ENCODE peak calls at places on chromosomes 3 and 15, in six cellular contexts. One of them, this sample, is unnamed.

GRCh38 chr3:69252631-69253030 is 130.2 kb upstream of the LMOD3 start:
- DNase-seq in H9: no peak
- DNase-seq in IMR-90: no peak
- DNase-seq in trophoblast cell: no peak
- DNase-seq in H1: no peak
- DNase-seq in neuronal stem cell: no peak
- DNase-seq in this sample: no peak

GRCh38 chr3:149407898-149408297 is 30.4 kb upstream of the TM4SF1 start:
- DNase-seq in H9: no peak
- DNase-seq in IMR-90: peak; percentile 65
- DNase-seq in trophoblast cell: no peak
- DNase-seq in H1: no peak
- DNase-seq in neuronal stem cell: no peak
- DNase-seq in this sample: peak; percentile 37

GRCh38 chr3:162134571-162134970 is 638.0 kb downstream of the OTOL1 start:
- DNase-seq in H9: no peak
- DNase-seq in IMR-90: no peak
- DNase-seq in trophoblast cell: no peak
- DNase-seq in H1: no peak
- DNase-seq in neuronal stem cell: no peak
- DNase-seq in this sample: no peak

GRCh38 chr3:113898892-113899291 is 48.9 kb upstream of the ZDHHC23 start:
- DNase-seq in H9: no peak
- DNase-seq in IMR-90: peak; percentile 50
- DNase-seq in trophoblast cell: peak; percentile 61
- DNase-seq in H1: no peak
- DNase-seq in neuronal stem cell: no peak
- DNase-seq in this sample: peak; percentile 48

GRCh38 chr3:161348791-161349400 is 22.4 kb downstream of the SPTSSB start:
- DNase-seq in H9: no peak
- DNase-seq in IMR-90: no peak
- DNase-seq in trophoblast cell: no peak
- DNase-seq in H1: no peak
- DNase-seq in neuronal stem cell: no peak
- DNase-seq in this sample: peak; percentile 20

GRCh38 chr3:25508901-25509300 is 80.8 kb downstream of the RARB start:
- DNase-seq in H9: no peak
- DNase-seq in IMR-90: no peak
- DNase-seq in trophoblast cell: peak; percentile 64
- DNase-seq in H1: no peak
- DNase-seq in neuronal stem cell: no peak
- DNase-seq in this sample: peak; percentile 29

GRCh38 chr3:141875893-141876380 is 506 bp upstream of the ATP1B3 start:
- DNase-seq in H9: peak; percentile 60
- DNase-seq in IMR-90: peak; percentile 71
- DNase-seq in trophoblast cell: peak; percentile 71
- DNase-seq in H1: peak; percentile 79
- DNase-seq in neuronal stem cell: peak; percentile 75
- DNase-seq in this sample: peak; percentile 84

GRCh38 chr3:53426918-53427317 is 67.5 kb upstream of the CACNA1D start:
- DNase-seq in H9: no peak
- DNase-seq in IMR-90: no peak
- DNase-seq in trophoblast cell: peak; percentile 7
- DNase-seq in H1: no peak
- DNase-seq in neuronal stem cell: no peak
- DNase-seq in this sample: no peak

GRCh38 chr3:140898340-140899180 is 43.1 kb upstream of the SLC25A36 start:
- DNase-seq in H9: no peak
- DNase-seq in IMR-90: peak; percentile 87
- DNase-seq in trophoblast cell: peak; percentile 80
- DNase-seq in H1: no peak
- DNase-seq in neuronal stem cell: peak; percentile 23
- DNase-seq in this sample: peak; percentile 77

GRCh38 chr3:16390581-16390980 is 122.9 kb downstream of the RFTN1 start:
- DNase-seq in H9: no peak
- DNase-seq in IMR-90: no peak
- DNase-seq in trophoblast cell: no peak
- DNase-seq in H1: no peak
- DNase-seq in neuronal stem cell: no peak
- DNase-seq in this sample: no peak

GRCh38 chr3:184353546-184353941 is 7.9 kb downstream of the CLCN2 start:
- DNase-seq in H9: no peak
- DNase-seq in IMR-90: no peak
- DNase-seq in trophoblast cell: no peak
- DNase-seq in H1: no peak
- DNase-seq in neuronal stem cell: no peak
- DNase-seq in this sample: no peak
- H4K91ac ChIP-seq in H9: no peak overlapping the region
- H4K91ac ChIP-seq in IMR-90: no peak overlapping the region
- H4K91ac ChIP-seq in trophoblast cell: no peak overlapping the region
- H4K91ac ChIP-seq in H1: no peak overlapping the region
- H4K91ac ChIP-seq in neuronal stem cell: no peak overlapping the region
- H4K91ac ChIP-seq in this sample: no peak overlapping the region

DNA sequence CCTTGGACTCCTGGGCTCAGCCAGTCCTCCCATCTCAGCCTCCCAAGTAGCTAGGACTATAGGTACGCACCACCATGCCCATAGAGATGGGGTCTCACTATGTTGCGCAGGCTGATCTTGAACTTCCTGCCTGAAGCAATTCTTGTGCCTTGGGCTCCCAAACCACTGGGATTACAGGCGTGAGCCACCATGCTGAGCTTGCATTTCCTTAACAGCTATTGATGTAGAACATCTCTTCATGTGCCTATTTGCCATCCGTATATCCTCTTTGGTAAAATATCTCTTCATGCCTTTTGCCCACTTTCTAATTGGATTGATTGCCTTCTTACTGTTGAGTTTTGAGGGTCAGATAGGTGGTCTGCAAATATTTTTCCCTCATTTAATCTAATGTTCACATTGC is 208.9 kb upstream of the TLE3 start:
- DNase-seq in H9: no peak
- DNase-seq in IMR-90: no peak
- DNase-seq in trophoblast cell: no peak
- DNase-seq in H1: no peak
- DNase-seq in neuronal stem cell: no peak
- DNase-seq in this sample: no peak
- H4K91ac ChIP-seq in H9: no peak overlapping the region
- H4K91ac ChIP-seq in IMR-90: no peak overlapping the region
- H4K91ac ChIP-seq in trophoblast cell: no peak overlapping the region
- H4K91ac ChIP-seq in H1: no peak overlapping the region
- H4K91ac ChIP-seq in neuronal stem cell: no peak overlapping the region
- H4K91ac ChIP-seq in this sample: no peak overlapping the region

GRCh38 chr3:18424862-18425640 is at the start of gene SATB1:
- DNase-seq in H9: peak; percentile 82
- DNase-seq in IMR-90: peak; percentile 34
- DNase-seq in trophoblast cell: peak; percentile 46
- DNase-seq in H1: peak; percentile 87
- DNase-seq in neuronal stem cell: peak; percentile 79
- DNase-seq in this sample: peak; percentile 69
- H4K91ac ChIP-seq in H9: no peak within 1 kb of the TSS
- H4K91ac ChIP-seq in IMR-90: no peak within 1 kb of the TSS
- H4K91ac ChIP-seq in trophoblast cell: peak within 1 kb of the TSS; percentile 71
- H4K91ac ChIP-seq in H1: peak within 1 kb of the TSS; percentile 77
- H4K91ac ChIP-seq in neuronal stem cell: no peak within 1 kb of the TSS
- H4K91ac ChIP-seq in this sample: no peak within 1 kb of the TSS

GRCh38 chr3:70744536-70744935 is 432.1 kb upstream of the MDFIC2 start:
- DNase-seq in H9: no peak
- DNase-seq in IMR-90: no peak
- DNase-seq in trophoblast cell: peak; percentile 84
- DNase-seq in H1: no peak
- DNase-seq in neuronal stem cell: no peak
- DNase-seq in this sample: no peak
- H4K91ac ChIP-seq in H9: no peak overlapping the region
- H4K91ac ChIP-seq in IMR-90: no peak overlapping the region
- H4K91ac ChIP-seq in trophoblast cell: no peak overlapping the region
- H4K91ac ChIP-seq in H1: no peak overlapping the region
- H4K91ac ChIP-seq in neuronal stem cell: no peak overlapping the region
- H4K91ac ChIP-seq in this sample: no peak overlapping the region

GRCh38 chr3:176071943-176072342 is 1125.3 kb downstream of the TBL1XR1 start:
- DNase-seq in H9: no peak
- DNase-seq in IMR-90: no peak
- DNase-seq in trophoblast cell: no peak
- DNase-seq in H1: no peak
- DNase-seq in neuronal stem cell: no peak
- DNase-seq in this sample: no peak
- H4K91ac ChIP-seq in H9: no peak overlapping the region
- H4K91ac ChIP-seq in IMR-90: no peak overlapping the region
- H4K91ac ChIP-seq in trophoblast cell: no peak overlapping the region
- H4K91ac ChIP-seq in H1: no peak overlapping the region
- H4K91ac ChIP-seq in neuronal stem cell: no peak overlapping the region
- H4K91ac ChIP-seq in this sample: no peak overlapping the region

GRCh38 chr3:98323425-98323824 is 30.2 kb upstream of the OR5K4 start:
- DNase-seq in H9: no peak
- DNase-seq in IMR-90: no peak
- DNase-seq in trophoblast cell: no peak
- DNase-seq in H1: no peak
- DNase-seq in neuronal stem cell: no peak
- DNase-seq in this sample: no peak
- H4K91ac ChIP-seq in H9: no peak overlapping the region
- H4K91ac ChIP-seq in IMR-90: no peak overlapping the region
- H4K91ac ChIP-seq in trophoblast cell: no peak overlapping the region
- H4K91ac ChIP-seq in H1: no peak overlapping the region
- H4K91ac ChIP-seq in neuronal stem cell: no peak overlapping the region
- H4K91ac ChIP-seq in this sample: no peak overlapping the region

DNA sequence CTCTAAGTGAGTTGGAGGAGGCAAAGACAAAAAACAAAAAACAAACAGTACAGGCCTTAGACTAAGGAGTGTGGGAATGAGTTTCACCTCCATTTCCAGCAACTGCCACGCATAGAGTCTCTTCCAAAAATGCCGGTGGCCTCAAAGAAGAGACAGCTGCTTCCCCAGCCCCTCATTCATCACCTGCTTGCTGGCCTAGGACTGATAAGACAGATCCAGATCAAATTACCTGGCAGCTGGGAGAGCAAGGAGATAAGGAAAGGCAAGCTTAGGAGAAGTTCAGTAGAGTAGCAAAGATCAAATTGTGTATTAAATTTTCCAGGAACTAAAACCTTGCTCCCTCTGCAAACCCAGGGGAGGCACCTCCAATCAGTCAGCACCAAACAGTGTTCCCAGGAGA is 325.8 kb upstream of the CTNNB1 start:
- DNase-seq in H9: no peak
- DNase-seq in IMR-90: no peak
- DNase-seq in trophoblast cell: no peak
- DNase-seq in H1: no peak
- DNase-seq in neuronal stem cell: no peak
- DNase-seq in this sample: no peak
- H4K91ac ChIP-seq in H9: no peak overlapping the region
- H4K91ac ChIP-seq in IMR-90: no peak overlapping the region
- H4K91ac ChIP-seq in trophoblast cell: no peak overlapping the region
- H4K91ac ChIP-seq in H1: no peak overlapping the region
- H4K91ac ChIP-seq in neuronal stem cell: no peak overlapping the region
- H4K91ac ChIP-seq in this sample: no peak overlapping the region

DNA sequence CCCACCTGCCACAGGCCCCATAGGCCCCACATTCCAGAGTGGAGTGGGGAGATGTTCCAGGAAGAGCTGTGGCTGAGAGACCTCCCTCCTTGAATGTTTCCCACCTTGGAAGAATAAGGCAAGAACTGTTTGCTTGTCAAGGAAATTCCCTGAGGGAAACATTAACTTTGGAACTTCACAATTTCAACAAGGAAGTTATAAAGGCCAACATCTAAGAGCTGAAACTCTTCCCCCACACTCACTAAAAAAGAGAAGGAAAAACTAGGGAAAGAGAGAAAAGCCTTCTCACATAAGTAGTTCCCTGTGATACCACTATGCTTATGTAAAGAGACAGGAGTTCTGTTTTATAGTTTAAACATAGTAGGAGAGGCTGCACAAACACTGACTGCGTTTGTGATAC is 39.9 kb upstream of the SPRED1 start:
- DNase-seq in H9: no peak
- DNase-seq in IMR-90: no peak
- DNase-seq in trophoblast cell: no peak
- DNase-seq in H1: no peak
- DNase-seq in neuronal stem cell: no peak
- DNase-seq in this sample: no peak
- H4K91ac ChIP-seq in H9: no peak overlapping the region
- H4K91ac ChIP-seq in IMR-90: no peak overlapping the region
- H4K91ac ChIP-seq in trophoblast cell: no peak overlapping the region
- H4K91ac ChIP-seq in H1: no peak overlapping the region
- H4K91ac ChIP-seq in neuronal stem cell: no peak overlapping the region
- H4K91ac ChIP-seq in this sample: no peak overlapping the region

GRCh38 chr15:97652700-97653167 is 307.8 kb upstream of the ARRDC4 start:
- DNase-seq in H9: peak; percentile 61
- DNase-seq in IMR-90: no peak
- DNase-seq in trophoblast cell: peak; percentile 20
- DNase-seq in H1: peak; percentile 64
- DNase-seq in neuronal stem cell: peak; percentile 32
- DNase-seq in this sample: peak; percentile 2
- H4K91ac ChIP-seq in H9: no peak overlapping the region
- H4K91ac ChIP-seq in IMR-90: no peak overlapping the region
- H4K91ac ChIP-seq in trophoblast cell: no peak overlapping the region
- H4K91ac ChIP-seq in H1: no peak overlapping the region
- H4K91ac ChIP-seq in neuronal stem cell: no peak overlapping the region
- H4K91ac ChIP-seq in this sample: no peak overlapping the region